ENCODE peak calls at places on chromosomes 4 and X, in nine cellular contexts. J is uterus, D is heart left ventricle, C is HCT116, V is astrocyte, E is kidney, W is ascending aorta, Z is tibial nerve, Q is K562. L is an unnamed sample.

GRCh38 chr4:105401278-105401677 is 72.6 kb downstream of the PPA2 start:
- DNase-seq in C (no peak), Z (no peak), V (no peak), Q (no peak), E (no peak), D (no peak), J (no peak), W (no peak), L (no peak)

GRCh38 chrX:70172226-70172625 is 5.1 kb upstream of the DGAT2L6 start:
- DNase-seq in Q (no peak), C (no peak), J (no peak), V (peak; percentile 15), W (no peak), Z (no peak), E (no peak), D (no peak), L (no peak)

GRCh38 chr4:115424852-115425251 is 311.4 kb upstream of the NDST4 start:
- DNase-seq in E (no peak), C (no peak), Q (no peak), J (no peak), D (no peak), W (no peak), Z (no peak), V (no peak), L (no peak)

GRCh38 chr4:75513529-75514130 is 573 bp downstream of the RCHY1 start:
- DNase-seq in E (no peak), J (peak; percentile 14), Z (no peak), C (no peak), D (no peak), V (no peak), Q (no peak), W (no peak), L (no peak)

GRCh38 chr4:24650849-24651248 is 66.5 kb upstream of the DHX15 start:
- DNase-seq in C (no peak), V (no peak), Z (no peak), W (no peak), D (no peak), E (no peak), Q (no peak), J (no peak), L (no peak)

GRCh38 chr4:105453550-105454201 is 20.2 kb downstream of the PPA2 start:
- DNase-seq in V (no peak), Z (no peak), E (no peak), J (no peak), D (no peak), C (no peak), W (no peak), Q (no peak), L (no peak)

GRCh38 chrX:107673933-107674479 is 45.7 kb downstream of the PRPS1 start:
- DNase-seq in D (peak; percentile 90), W (peak; percentile 95), C (no peak), Q (peak; percentile 69), Z (peak; percentile 86), V (peak; percentile 10), E (peak; percentile 96), J (peak; percentile 77), L (peak; percentile 72)

GRCh38 chrX:44953734-44954502 is 80.9 kb downstream of the KDM6A start:
- DNase-seq in Q (no peak), C (no peak), J (no peak), D (no peak), W (no peak), Z (no peak), E (no peak), V (no peak), L (no peak)

GRCh38 chr4:1584498-1584897 is 99.6 kb downstream of the FAM53A start:
- DNase-seq in C (no peak), Q (no peak), V (no peak), Z (no peak), E (peak; percentile 53), J (no peak), D (no peak), W (no peak), L (peak; percentile 25)

GRCh38 chr4:37837446-37837845 is 11.0 kb downstream of the PGM2 start:
- DNase-seq in C (no peak), J (no peak), Q (no peak), D (no peak), E (no peak), Z (no peak), W (no peak), V (peak; percentile 89), L (no peak)

GRCh38 chrX:124010157-124010556 is 48.7 kb downstream of the STAG2 start:
- DNase-seq in Q (no peak), V (no peak), E (no peak), C (no peak), Z (no peak), D (no peak), J (no peak), W (no peak), L (no peak)

GRCh38 chrX:44898411-44899221 is 25.6 kb downstream of the KDM6A start:
- DNase-seq in V (peak; percentile 46), W (no peak), C (no peak), J (no peak), D (no peak), Q (peak; percentile 63), E (no peak), Z (no peak), L (no peak)

GRCh38 chr4:83644677-83645639 is 109.0 kb downstream of the GPAT3 start:
- DNase-seq in J (no peak), Z (peak; percentile 24), D (no peak), W (no peak), V (peak; percentile 18), C (peak; percentile 57), E (no peak), Q (peak; percentile 75), L (no peak)

GRCh38 chrX:29318051-29318450 is 730.8 kb downstream of the IL1RAPL1 start:
- DNase-seq in V (peak; percentile 58), J (no peak), Q (no peak), C (no peak), W (no peak), D (no peak), Z (no peak), E (no peak), L (no peak)

GRCh38 chr4:131509521-131509920 is 1639.6 kb upstream of the PCDH10 start:
- DNase-seq in W (no peak), D (no peak), V (peak; percentile 41), E (no peak), J (no peak), Q (no peak), C (no peak), Z (no peak), L (no peak)

GRCh38 chrX:149540133-149540620 is 635 bp upstream of the EOLA1 start:
- DNase-seq in W (peak; percentile 95), E (peak; percentile 98), C (peak; percentile 63), V (no peak), D (peak; percentile 93), Z (peak; percentile 89), J (peak; percentile 88), Q (peak; percentile 91), L (peak; percentile 90)

GRCh38 chr4:11416767-11417113 is 12.0 kb downstream of the HS3ST1 start:
- DNase-seq in Q (no peak), Z (no peak), W (no peak), V (no peak), C (no peak), E (no peak), J (no peak), D (no peak), L (no peak)

GRCh38 chrX:112058766-112059165 is 23.8 kb downstream of the TRPC5 start:
- DNase-seq in J (no peak), V (no peak), Q (no peak), E (no peak), C (no peak), W (no peak), D (no peak), Z (no peak), L (no peak)
- H3K4me1 ChIP-seq in J (no peaks in the 10 kb centered on the region), V (no peaks in the 10 kb centered on the region), Q (no peaks in the 10 kb centered on the region), E (no peaks in the 10 kb centered on the region), C (no peaks in the 10 kb centered on the region), W (no peaks in the 10 kb centered on the region), D (no peaks in the 10 kb centered on the region), Z (no peaks in the 10 kb centered on the region), L (no peaks in the 10 kb centered on the region)

DNA sequence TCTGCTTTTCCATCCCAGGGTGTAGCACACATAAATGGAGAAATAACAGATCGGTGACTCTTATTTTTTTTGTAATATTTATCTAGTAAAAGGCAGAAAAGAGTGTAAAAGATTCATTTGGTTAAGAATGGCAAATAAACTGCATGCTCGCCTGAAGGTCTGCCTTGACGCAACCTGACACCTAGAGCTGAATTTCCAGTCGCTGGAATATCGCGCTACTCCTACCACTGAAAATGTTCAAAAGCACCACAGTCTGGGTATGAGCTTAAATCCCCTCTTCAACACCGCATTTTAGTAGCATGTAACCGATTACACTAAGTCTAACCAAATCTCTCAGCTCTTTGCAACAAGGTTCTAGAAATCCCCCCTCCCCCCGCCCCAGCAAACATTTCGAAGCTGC is 1.6 kb downstream of the FGF13 start:
- DNase-seq in E (no peak), Q (no peak), V (no peak), J (no peak), D (no peak), W (no peak), C (no peak), Z (no peak), L (no peak)
- H3K4me3 ChIP-seq in E (peak overlapping the region; percentile 45), Q (no peak overlapping the region), V (peak overlapping the region; percentile 28), J (peak overlapping the region; percentile 54), D (peak overlapping the region; percentile 36), W (peak overlapping the region; percentile 44), C (no peak overlapping the region), Z (no peak overlapping the region), L (no peak overlapping the region)

GRCh38 chr4:89681671-89682070 is 155.3 kb downstream of the SNCA start:
- DNase-seq in D (no peak), J (no peak), Q (no peak), E (no peak), C (no peak), W (no peak), V (no peak), Z (no peak), L (no peak)
- TF ChIP-seq CTCF in D (no peak), J (no peak), Q (no peak), E (no peak), C (no peak), W (no peak), V (no peak), Z (no peak), L (no peak)

GRCh38 chrX:41082783-41083182 is 2.5 kb upstream of the USP9X start:
- DNase-seq in V (no peak), Q (peak; percentile 45), J (no peak), W (no peak), Z (no peak), E (no peak), D (no peak), C (no peak), L (no peak)
- H3K4me1 ChIP-seq in V (no peaks in the 10 kb centered on the region), Q (peaks cover 12% of the 10 kb centered on the region), J (no peaks in the 10 kb centered on the region), W (no peaks in the 10 kb centered on the region), Z (no peaks in the 10 kb centered on the region), E (no peaks in the 10 kb centered on the region), D (no peaks in the 10 kb centered on the region), C (peaks cover 4% of the 10 kb centered on the region), L (no peaks in the 10 kb centered on the region)

DNA sequence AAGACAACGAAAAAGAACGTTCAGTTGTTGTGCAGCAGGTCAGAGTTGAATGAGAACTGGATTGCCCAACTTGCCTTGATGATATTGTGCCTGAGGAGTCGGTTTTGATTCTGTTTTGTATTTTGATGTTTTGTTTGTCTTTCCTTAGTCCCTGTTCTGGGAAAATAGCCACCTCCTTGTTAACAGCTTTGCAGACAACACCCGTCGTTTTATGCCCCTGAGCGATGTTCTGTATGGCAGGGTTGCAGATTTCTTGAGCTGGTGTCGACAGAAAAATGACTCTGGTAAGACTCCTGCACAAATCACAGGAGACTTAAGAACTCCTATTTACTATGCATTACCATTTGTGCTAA is 4.5 kb downstream of the BST1 start:
- DNase-seq in W (no peak), Q (no peak), V (no peak), E (no peak), Z (no peak), J (no peak), D (no peak), C (no peak), L (no peak)
- H3K4me3 ChIP-seq in W (no peak overlapping the region), Q (no peak overlapping the region), V (no peak overlapping the region), E (no peak overlapping the region), Z (no peak overlapping the region), J (no peak overlapping the region), D (no peak overlapping the region), C (no peak overlapping the region), L (no peak overlapping the region)